ENCODE peak calls at places on chromosome 10, in seven cellular contexts. X is cardiac muscle cell, R is A549, C is coronary artery, N is transverse colon, U is heart left ventricle, J is OCI-LY7. T is an unnamed sample.

GRCh38 chr10:133618851-133619250 is 7.7 kb downstream of the FRG2B start:
- DNase-seq in X (no peak), R (no peak), C (no peak), N (no peak), U (no peak), J (no peak), T (no peak)

GRCh38 chr10:101484154-101484748 is 103.8 kb downstream of the POLL start:
- DNase-seq in X (no peak), R (no peak), C (no peak), N (no peak), U (no peak), J (no peak), T (no peak)

GRCh38 chr10:43354325-43354635 is 17.2 kb upstream of the FXYD4 start:
- DNase-seq in X (no peak), R (no peak), C (no peak), N (no peak), U (no peak), J (no peak), T (no peak)

GRCh38 chr10:96280859-96281258 is 9.5 kb upstream of the BLNK start:
- DNase-seq in X (no peak), R (no peak), C (no peak), N (no peak), U (no peak), J (no peak), T (peak; percentile 61)

GRCh38 chr10:113056468-113057021 is 106.5 kb downstream of the TCF7L2 start:
- DNase-seq in X (peak; percentile 86), R (no peak), C (no peak), N (no peak), U (no peak), J (no peak), T (peak; percentile 44)

GRCh38 chr10:92972066-92972870 is 88.3 kb upstream of the CYP26C1 start:
- DNase-seq in X (peak; percentile 77), R (peak; percentile 38), C (no peak), N (peak; percentile 10), U (no peak), J (no peak), T (peak; percentile 78)

GRCh38 chr10:4812952-4813351 is 13.1 kb upstream of the AKR1E2 start:
- DNase-seq in X (peak; percentile 46), R (peak; percentile 91), C (no peak), N (no peak), U (no peak), J (no peak), T (peak; percentile 87)

GRCh38 chr10:49310460-49310859 is 11.5 kb downstream of the C10orf71 start:
- DNase-seq in X (no peak), R (no peak), C (no peak), N (no peak), U (no peak), J (no peak), T (no peak)

GRCh38 chr10:11065567-11065966 is 47.9 kb downstream of the CELF2 start:
- DNase-seq in X (no peak), R (no peak), C (no peak), N (no peak), U (no peak), J (no peak), T (no peak)

GRCh38 chr10:50464004-50464409 is 159.7 kb downstream of the SGMS1 start:
- DNase-seq in X (peak; percentile 52), R (no peak), C (no peak), N (no peak), U (no peak), J (no peak), T (no peak)

GRCh38 chr10:124155781-124156401 is 62.5 kb upstream of the CHST15 start:
- DNase-seq in X (peak; percentile 90), R (no peak), C (no peak), N (no peak), U (no peak), J (no peak), T (no peak)

GRCh38 chr10:34121974-34122282 is 693.2 kb downstream of the PARD3 start:
- DNase-seq in X (peak; percentile 70), R (no peak), C (no peak), N (no peak), U (no peak), J (no peak), T (no peak)

GRCh38 chr10:73785721-73786511 is 510 bp downstream of the ZSWIM8 start:
- DNase-seq in X (peak; percentile 40), R (no peak), C (no peak), N (peak; percentile 55), U (no peak), J (peak; percentile 54), T (no peak)

GRCh38 chr10:128025437-128025836 is 100.8 kb downstream of the MKI67 start:
- DNase-seq in X (no peak), R (no peak), C (peak; percentile 65), N (no peak), U (no peak), J (no peak), T (no peak)
- TF ChIP-seq CTCF in X (no peak), R (no peak), C (no peak), N (no peak), U (no peak), J (no peak), T (no peak)

GRCh38 chr10:110667620-110668343 is 23.6 kb downstream of the RBM20 start:
- DNase-seq in X (no peak), R (no peak), C (no peak), N (no peak), U (no peak), J (no peak), T (no peak)
- H3K27ac ChIP-seq in X (peak overlapping the region; percentile 80), R (no peak overlapping the region), C (peak overlapping the region; percentile 51), N (no peak overlapping the region), U (peak overlapping the region; percentile 87), J (no peak overlapping the region), T (no peak overlapping the region)

GRCh38 chr10:29239569-29240472 is 49.0 kb upstream of the LYZL1 start:
- DNase-seq in X (peak; percentile 50), R (peak; percentile 34), C (no peak), N (no peak), U (no peak), J (peak; percentile 3), T (peak; percentile 13)
- TF ChIP-seq CTCF in X (peak; percentile 65), R (peak; percentile 53), C (no peak), N (no peak), U (peak; percentile 36), J (peak; percentile 71), T (no peak)

GRCh38 chr10:87724789-87725188 is 65.1 kb downstream of the PAPSS2 start:
- DNase-seq in X (no peak), R (no peak), C (no peak), N (no peak), U (no peak), J (no peak), T (no peak)

GRCh38 chr10:87733081-87733480 is 73.4 kb downstream of the PAPSS2 start:
- DNase-seq in X (no peak), R (no peak), C (no peak), N (no peak), U (no peak), J (no peak), T (no peak)

GRCh38 chr10:87734987-87735827 is 75.5 kb downstream of the PAPSS2 start:
- DNase-seq in X (peak; percentile 69), R (peak; percentile 50), C (no peak), N (no peak), U (no peak), J (peak; percentile 61), T (peak; percentile 61)

DNA sequence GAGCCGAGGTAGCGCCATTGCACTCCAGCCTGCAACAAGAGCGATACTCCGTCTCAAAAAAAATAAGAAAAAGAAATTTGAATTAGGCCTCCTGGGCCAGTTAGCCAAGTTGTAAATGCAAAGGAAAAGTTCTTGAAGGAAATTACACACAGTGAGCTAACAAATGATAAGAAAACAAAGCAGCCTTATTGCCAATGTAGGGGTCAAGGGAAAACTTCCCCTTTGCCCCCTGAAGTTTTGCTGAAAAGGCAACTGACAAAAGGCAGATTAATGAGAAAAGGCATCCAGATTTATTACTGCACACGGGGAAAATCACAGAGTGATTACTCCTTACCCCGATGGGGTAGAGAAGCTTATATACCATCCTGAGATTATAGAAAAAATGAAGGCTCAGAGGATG is 70.3 kb downstream of the PAPSS2 start:
- DNase-seq in X (no peak), R (no peak), C (no peak), N (no peak), U (no peak), J (no peak), T (no peak)
- H3K27ac ChIP-seq in X (no peak overlapping the region), R (no peak overlapping the region), C (no peak overlapping the region), N (no peak overlapping the region), U (no peak overlapping the region), J (no peak overlapping the region), T (no peak overlapping the region)

GRCh38 chr10:77602913-77603528 is 34.6 kb downstream of the KCNMA1 start:
- DNase-seq in X (no peak), R (no peak), C (no peak), N (no peak), U (no peak), J (no peak), T (no peak)

GRCh38 chr10:77601488-77601887 is 36.1 kb downstream of the KCNMA1 start:
- DNase-seq in X (no peak), R (no peak), C (no peak), N (peak; percentile 26), U (no peak), J (no peak), T (no peak)

GRCh38 chr10:77603529-77603927 is 34.1 kb downstream of the KCNMA1 start:
- DNase-seq in X (no peak), R (no peak), C (no peak), N (peak; percentile 68), U (no peak), J (no peak), T (peak; percentile 17)

GRCh38 chr10:77604063-77604462 is 33.5 kb downstream of the KCNMA1 start:
- DNase-seq in X (no peak), R (no peak), C (no peak), N (no peak), U (no peak), J (no peak), T (no peak)

GRCh38 chr10:77602231-77602912 is 35.2 kb downstream of the KCNMA1 start:
- DNase-seq in X (no peak), R (no peak), C (no peak), N (no peak), U (no peak), J (no peak), T (no peak)
- TF ChIP-seq CTCF in X (no peak), R (no peak), C (no peak), N (no peak), U (no peak), J (no peak), T (no peak)

T was measured in RWPE1.